ENCODE peak calls at places on chromosomes 2 and 18, in nine cellular contexts. F, L, Z, R, K, A, Q, I and Y are unnamed samples.

GRCh38 chr18:21056545-21056944 is 55.1 kb downstream of the ROCK1 start:
- ATAC-seq in I (no peak), F (no peak), Q (no peak), L (no peak), Z (no peak), K (no peak), A (no peak), R (peak), Y (no peak)

GRCh38 chr18:3100498-3101132 is 87.7 kb upstream of the LPIN2 start:
- ATAC-seq in Q (no peak), R (no peak), F (no peak), A (no peak), K (peak), I (no peak), Z (no peak), L (no peak), Y (no peak)

GRCh38 chr18:3162181-3162580 is 57.6 kb downstream of the MYOM1 start:
- ATAC-seq in A (peak), R (peak), F (no peak), K (no peak), Z (peak), L (no peak), Q (no peak), I (no peak), Y (peak)

GRCh38 chr2:136136921-136137320 is 19.0 kb upstream of the CXCR4 start:
- ATAC-seq in R (no peak), Z (no peak), I (no peak), F (no peak), K (peak), A (no peak), Q (no peak), L (no peak), Y (no peak)

GRCh38 chr2:128306081-128306930 is 12.4 kb downstream of the HS6ST1 start:
- ATAC-seq in Z (no peak), A (peak), K (peak), F (peak), R (peak), Q (no peak), L (no peak), I (no peak), Y (no peak)

GRCh38 chr2:98188351-98189046 is 101.5 kb downstream of the VWA3B start:
- ATAC-seq in R (no peak), Z (no peak), F (no peak), Q (no peak), I (no peak), L (no peak), K (no peak), A (peak), Y (no peak)

GRCh38 chr2:219159771-219160185 is 837 bp downstream of the NHEJ1 start:
- ATAC-seq in I (no peak), Q (peak), F (no peak), K (no peak), L (peak), R (no peak), Z (no peak), A (no peak), Y (no peak)

GRCh38 chr18:28823506-28824182 is 646.7 kb upstream of the CDH2 start:
- ATAC-seq in K (no peak), F (no peak), L (no peak), Q (no peak), Z (no peak), A (no peak), I (no peak), R (no peak), Y (no peak)

GRCh38 chr2:96400049-96401000 is 64.8 kb downstream of the NCAPH start:
- ATAC-seq in Z (no peak), L (no peak), Q (no peak), R (no peak), F (no peak), K (no peak), I (no peak), A (peak), Y (no peak)

GRCh38 chr18:44709297-44710117 is 28.8 kb downstream of the SETBP1 start:
- ATAC-seq in Q (no peak), R (no peak), K (no peak), L (peak), F (peak), I (no peak), Z (peak), A (no peak), Y (peak)

GRCh38 chr2:43333656-43334144 is 107.3 kb upstream of the ZFP36L2 start:
- ATAC-seq in Z (no peak), R (peak), A (peak), L (no peak), I (no peak), K (peak), Q (peak), F (peak), Y (no peak)

GRCh38 chr2:38375711-38376345 is 1.2 kb downstream of the ATL2 start:
- ATAC-seq in Z (peak), R (no peak), A (peak), Q (peak), I (no peak), F (no peak), L (no peak), K (no peak), Y (no peak)

GRCh38 chr18:75581336-75582121 is 154.0 kb upstream of the SMIM21 start:
- ATAC-seq in R (no peak), A (no peak), K (no peak), Q (no peak), F (no peak), I (no peak), L (no peak), Z (no peak), Y (no peak)